ENCODE peak calls at places on chromosomes 13 and 19, in six cellular contexts. B is ovary, F is stomach, V is transverse colon, Q is upper lobe of left lung, H is esophagus muscularis mucosa. C is an unnamed sample.

GRCh38 chr13:98343461-98343860 is 166.4 kb upstream of the RNF113B start:
- DNase-seq in H (no peak), Q (no peak), B (no peak), F (no peak), V (no peak), C (no peak)

GRCh38 chr13:34114581-34114980 is 296.6 kb downstream of the RFC3 start:
- DNase-seq in F (no peak), V (no peak), Q (no peak), B (no peak), H (no peak), C (no peak)

GRCh38 chr19:45442927-45443461 is 19.3 kb upstream of the ERCC1 start:
- DNase-seq in H (no peak), V (peak; percentile 52), Q (no peak), F (peak; percentile 42), B (no peak), C (peak; percentile 66)

GRCh38 chr19:18961767-18962423 is 20.9 kb upstream of the HOMER3 start:
- DNase-seq in Q (no peak), F (no peak), B (no peak), V (no peak), H (no peak), C (no peak)

GRCh38 chr19:1068111-1069001 is 1.4 kb downstream of the ARHGAP45 start:
- DNase-seq in B (no peak), H (no peak), F (no peak), Q (peak; percentile 91), V (peak; percentile 66), C (no peak)

GRCh38 chr13:95948646-95949045 is 104.6 kb downstream of the UGGT2 start:
- DNase-seq in V (no peak), B (no peak), H (no peak), F (no peak), Q (no peak), C (no peak)

GRCh38 chr13:38348890-38349289 is 761 bp upstream of the UFM1 start:
- DNase-seq in Q (no peak), H (no peak), F (no peak), V (peak; percentile 8), B (no peak), C (no peak)

GRCh38 chr13:74904547-74904946 is 577.4 kb downstream of the TBC1D4 start:
- DNase-seq in V (no peak), F (no peak), B (no peak), Q (no peak), H (no peak), C (no peak)

GRCh38 chr13:51621597-51621996 is 37.3 kb downstream of the WDFY2 start:
- DNase-seq in H (no peak), Q (no peak), F (no peak), V (no peak), B (no peak), C (no peak)

GRCh38 chr19:11736696-11737095 is 2.0 kb downstream of the ZNF823 start:
- DNase-seq in Q (no peak), F (no peak), V (peak; percentile 19), H (no peak), B (no peak), C (no peak)

GRCh38 chr13:92994056-92994455 is 232.6 kb upstream of the GPC6 start:
- DNase-seq in Q (no peak), B (no peak), V (no peak), H (no peak), F (no peak), C (no peak)

GRCh38 chr13:42420304-42420703 is 148.4 kb downstream of the AKAP11 start:
- DNase-seq in F (no peak), Q (no peak), B (no peak), H (no peak), V (no peak), C (no peak)

GRCh38 chr13:25046985-25047660 is 48.8 kb upstream of the PABPC3 start:
- DNase-seq in Q (peak; percentile 82), F (no peak), V (no peak), B (no peak), H (no peak), C (no peak)

GRCh38 chr13:97849305-97849704 is 104.2 kb upstream of the IPO5 start:
- DNase-seq in H (peak; percentile 60), F (no peak), B (no peak), V (no peak), Q (no peak), C (no peak)

GRCh38 chr13:112071902-112072530 is 5.1 kb downstream of the SOX1 start:
- DNase-seq in Q (peak; percentile 66), B (no peak), V (no peak), F (no peak), H (no peak), C (no peak)

GRCh38 chr13:94311893-94312292 is 167.6 kb downstream of the DCT start:
- DNase-seq in H (no peak), B (no peak), F (no peak), Q (no peak), V (no peak), C (no peak)

GRCh38 chr13:73698859-73699258 is 435.3 kb downstream of the KLF12 start:
- DNase-seq in B (no peak), V (no peak), Q (no peak), F (no peak), H (peak; percentile 55), C (no peak)

GRCh38 chr13:37306778-37307544 is 201.5 kb upstream of the CSNK1A1L start:
- DNase-seq in F (no peak), B (no peak), H (no peak), Q (no peak), V (no peak), C (no peak)

GRCh38 chr13:65679240-65679639 is 1550.9 kb downstream of the PCDH9 start:
- DNase-seq in Q (no peak), B (no peak), V (no peak), F (no peak), H (no peak), C (no peak)

GRCh38 chr19:34220472-34221063 is 33.8 kb upstream of the GARRE1 start:
- DNase-seq in Q (no peak), V (peak; percentile 65), H (no peak), B (peak; percentile 19), F (peak; percentile 72), C (peak; percentile 27)

GRCh38 chr13:113083402-113084061 is 22.1 kb upstream of the F7 start:
- DNase-seq in F (no peak), Q (peak; percentile 70), B (no peak), H (no peak), V (peak; percentile 41), C (peak; percentile 30)

GRCh38 chr19:4065430-4066175 is 1.1 kb downstream of the ZBTB7A start:
- DNase-seq in V (peak; percentile 98), F (peak; percentile 97), B (peak; percentile 97), Q (peak; percentile 99), H (peak; percentile 99), C (peak; percentile 85)

GRCh38 chr19:4068058-4068966 is 1.6 kb upstream of the ZBTB7A start:
- DNase-seq in F (no peak), Q (no peak), H (no peak), V (peak; percentile 76), B (no peak), C (no peak)

GRCh38 chr19:4066176-4066606 is 508 bp downstream of the ZBTB7A start:
- DNase-seq in H (no peak), B (peak; percentile 75), F (no peak), V (peak; percentile 52), Q (peak; percentile 91), C (no peak)

GRCh38 chr19:4067396-4068057 is 828 bp upstream of the ZBTB7A start:
- DNase-seq in V (no peak), B (peak; percentile 54), H (no peak), Q (peak; percentile 90), F (no peak), C (no peak)

GRCh38 chr19:4066682-4067395 is at the start of gene ZBTB7A:
- DNase-seq in H (no peak), F (peak; percentile 91), B (peak; percentile 77), Q (peak; percentile 96), V (peak; percentile 91), C (peak; percentile 74)
- TF ChIP-seq POLR2A in H (no peak), F (no peak), B (no peak), Q (no peak), V (peak; percentile 65), C (no peak)

GRCh38 chr19:10013316-10013715 is at the start of gene RDH8:
- DNase-seq in F (no peak), H (peak; percentile 88), V (no peak), B (no peak), Q (no peak), C (no peak)

GRCh38 chr19:10010247-10010691 is at the start of gene COL5A3:
- DNase-seq in H (peak; percentile 92), F (peak; percentile 27), Q (peak; percentile 88), B (peak; percentile 38), V (peak; percentile 60), C (peak; percentile 43)

GRCh38 chr19:10013834-10014618 is 743 bp downstream of the RDH8 start:
- DNase-seq in H (peak; percentile 79), F (no peak), V (peak; percentile 32), Q (no peak), B (no peak), C (no peak)

GRCh38 chr19:10010939-10011338 is 635 bp upstream of the COL5A3 start:
- DNase-seq in B (no peak), V (no peak), Q (no peak), H (no peak), F (no peak), C (no peak)

DNA sequence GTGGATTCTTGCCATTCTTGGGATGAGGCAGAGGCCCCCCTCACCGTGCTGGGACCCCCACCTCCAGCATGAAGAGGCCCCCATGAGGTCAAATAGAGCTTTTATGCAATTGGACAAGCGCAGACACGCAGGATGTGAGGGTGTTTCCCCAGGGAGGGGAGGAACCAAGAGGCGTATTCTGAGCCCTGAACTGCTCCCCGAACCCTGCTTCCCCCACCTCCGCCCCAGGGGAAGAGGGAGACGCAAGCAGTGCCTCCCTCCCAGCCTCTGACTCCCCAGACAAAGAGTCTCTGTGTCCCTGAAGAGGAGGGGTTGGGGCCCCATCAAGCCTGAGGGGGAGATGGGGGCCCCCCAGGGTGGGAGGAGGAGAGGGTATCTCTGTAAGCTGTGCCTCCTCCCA is 1.3 kb upstream of the RDH8 start:
- DNase-seq in Q (no peak), B (no peak), V (no peak), H (no peak), F (no peak), C (no peak)
- H3K27me3 ChIP-seq in Q (no peaks in the 10 kb centered on the region), B (no peaks in the 10 kb centered on the region), V (peaks cover 76% of the 10 kb centered on the region), H (peaks cover 93% of the 10 kb centered on the region), F (peaks cover 57% of the 10 kb centered on the region), C (peaks cover 11% of the 10 kb centered on the region)

GRCh38 chr13:45113809-45114208 is 6.5 kb upstream of the GTF2F2 start:
- DNase-seq in V (no peak), B (no peak), F (no peak), H (no peak), Q (no peak), C (no peak)
- TF ChIP-seq EP300 in V (no peak), B (no peak), F (no peak), H (no peak), Q (no peak), C (no peak)

GRCh38 chr13:20567881-20568528 is 1.0 kb downstream of the IFT88 start:
- DNase-seq in Q (peak; percentile 20), V (no peak), H (no peak), B (no peak), F (no peak), C (no peak)

GRCh38 chr13:20566424-20566916 is 487 bp upstream of the IFT88 start:
- DNase-seq in Q (no peak), F (no peak), H (peak; percentile 92), B (no peak), V (peak; percentile 75), C (no peak)

GRCh38 chr13:20565120-20565736 is 1.7 kb upstream of the IFT88 start:
- DNase-seq in Q (no peak), H (no peak), F (no peak), B (no peak), V (no peak), C (no peak)

GRCh38 chr13:20570540-20570939 is 3.6 kb downstream of the IFT88 start:
- DNase-seq in Q (no peak), F (no peak), B (no peak), V (no peak), H (no peak), C (no peak)

GRCh38 chr13:20566917-20567755 is at the start of gene IFT88:
- DNase-seq in B (peak; percentile 85), F (peak; percentile 89), Q (peak; percentile 98), V (peak; percentile 92), H (peak; percentile 97), C (peak; percentile 78)
- TF ChIP-seq POLR2A in B (no peak), F (no peak), Q (no peak), V (peak; percentile 81), H (no peak), C (no peak)

C was measured in tibial nerve.